ENCODE peak calls at places on chromosomes 3 and 15, in five cellular contexts. One of them, this sample, is unnamed.

GRCh38 chr15:49242820-49243219 is 72.8 kb downstream of the GALK2 start:
- DNase-seq in CD4-positive, alpha-beta T cell: no peak
- DNase-seq in AG09309: peak
- DNase-seq in OCI-LY7: no peak
- DNase-seq in GM12864: no peak
- DNase-seq in this sample: no peak

GRCh38 chr3:16516695-16517481 is 3.4 kb upstream of the RFTN1 start:
- DNase-seq in CD4-positive, alpha-beta T cell: no peak
- DNase-seq in AG09309: no peak
- DNase-seq in OCI-LY7: no peak
- DNase-seq in GM12864: no peak
- DNase-seq in this sample: peak

GRCh38 chr3:147361671-147362420 is 44.5 kb downstream of the ZIC4 start:
- DNase-seq in CD4-positive, alpha-beta T cell: no peak
- DNase-seq in AG09309: no peak
- DNase-seq in OCI-LY7: peak
- DNase-seq in GM12864: peak
- DNase-seq in this sample: peak

GRCh38 chr3:197256836-197257444 is 41.5 kb downstream of the DLG1 start:
- DNase-seq in CD4-positive, alpha-beta T cell: no peak
- DNase-seq in AG09309: peak
- DNase-seq in OCI-LY7: peak
- DNase-seq in GM12864: peak
- DNase-seq in this sample: peak

GRCh38 chr3:46383211-46383945 is 12.6 kb downstream of the CCR5 start:
- DNase-seq in CD4-positive, alpha-beta T cell: no peak
- DNase-seq in AG09309: no peak
- DNase-seq in OCI-LY7: peak
- DNase-seq in GM12864: no peak
- DNase-seq in this sample: no peak

GRCh38 chr3:112496368-112497067 is 2.8 kb downstream of the BTLA start:
- DNase-seq in CD4-positive, alpha-beta T cell: no peak
- DNase-seq in AG09309: no peak
- DNase-seq in OCI-LY7: no peak
- DNase-seq in GM12864: no peak
- DNase-seq in this sample: no peak

GRCh38 chr3:37526511-37526910 is 335.2 kb upstream of the CTDSPL start:
- DNase-seq in CD4-positive, alpha-beta T cell: no peak
- DNase-seq in AG09309: peak
- DNase-seq in OCI-LY7: no peak
- DNase-seq in GM12864: no peak
- DNase-seq in this sample: no peak

GRCh38 chr3:161310649-161311423 is 60.5 kb downstream of the SPTSSB start:
- DNase-seq in CD4-positive, alpha-beta T cell: no peak
- DNase-seq in AG09309: no peak
- DNase-seq in OCI-LY7: peak
- DNase-seq in GM12864: peak
- DNase-seq in this sample: peak

GRCh38 chr3:148477375-148477774 is 220.3 kb upstream of the AGTR1 start:
- DNase-seq in CD4-positive, alpha-beta T cell: no peak
- DNase-seq in AG09309: no peak
- DNase-seq in OCI-LY7: no peak
- DNase-seq in GM12864: no peak
- DNase-seq in this sample: no peak

GRCh38 chr3:30292192-30292893 is 314.1 kb upstream of the TGFBR2 start:
- DNase-seq in CD4-positive, alpha-beta T cell: no peak
- DNase-seq in AG09309: peak
- DNase-seq in OCI-LY7: no peak
- DNase-seq in GM12864: no peak
- DNase-seq in this sample: no peak

GRCh38 chr3:58720526-58720925 is 54.0 kb upstream of the FAM3D start:
- DNase-seq in CD4-positive, alpha-beta T cell: no peak
- DNase-seq in AG09309: no peak
- DNase-seq in OCI-LY7: no peak
- DNase-seq in GM12864: no peak
- DNase-seq in this sample: no peak

GRCh38 chr3:98812851-98813374 is 49.8 kb downstream of the ST3GAL6 start:
- DNase-seq in CD4-positive, alpha-beta T cell: no peak
- DNase-seq in AG09309: no peak
- DNase-seq in OCI-LY7: peak
- DNase-seq in GM12864: no peak
- DNase-seq in this sample: peak

GRCh38 chr15:69893863-69894262 is 203.9 kb downstream of the TLE3 start:
- DNase-seq in CD4-positive, alpha-beta T cell: no peak
- DNase-seq in AG09309: peak
- DNase-seq in OCI-LY7: no peak
- DNase-seq in GM12864: no peak
- DNase-seq in this sample: no peak

GRCh38 chr3:196792771-196793170 is 53.1 kb downstream of the PAK2 start:
- DNase-seq in CD4-positive, alpha-beta T cell: no peak
- DNase-seq in AG09309: no peak
- DNase-seq in OCI-LY7: no peak
- DNase-seq in GM12864: no peak
- DNase-seq in this sample: no peak

GRCh38 chr3:157127831-157128767 is 31.8 kb downstream of the CCNL1 start:
- DNase-seq in CD4-positive, alpha-beta T cell: peak
- DNase-seq in AG09309: peak
- DNase-seq in OCI-LY7: no peak
- DNase-seq in GM12864: no peak
- DNase-seq in this sample: peak

GRCh38 chr15:70488002-70488605 is 275.3 kb downstream of the UACA start:
- DNase-seq in CD4-positive, alpha-beta T cell: peak
- DNase-seq in AG09309: no peak
- DNase-seq in OCI-LY7: peak
- DNase-seq in GM12864: no peak
- DNase-seq in this sample: peak

GRCh38 chr3:141407817-141408216 is 39.5 kb downstream of the ZBTB38 start:
- DNase-seq in CD4-positive, alpha-beta T cell: no peak
- DNase-seq in AG09309: no peak
- DNase-seq in OCI-LY7: no peak
- DNase-seq in GM12864: no peak
- DNase-seq in this sample: no peak

GRCh38 chr3:127768346-127769008 is 53.8 kb downstream of the MGLL start:
- DNase-seq in CD4-positive, alpha-beta T cell: no peak
- DNase-seq in AG09309: peak
- DNase-seq in OCI-LY7: no peak
- DNase-seq in GM12864: no peak
- DNase-seq in this sample: no peak
- TF ChIP-seq CTCF in CD4-positive, alpha-beta T cell: no peak
- TF ChIP-seq CTCF in AG09309: no peak
- TF ChIP-seq CTCF in OCI-LY7: no peak
- TF ChIP-seq CTCF in GM12864: no peak
- TF ChIP-seq CTCF in this sample: no peak

GRCh38 chr3:33314993-33315392 is 37.8 kb downstream of the FBXL2 start:
- DNase-seq in CD4-positive, alpha-beta T cell: no peak
- DNase-seq in AG09309: no peak
- DNase-seq in OCI-LY7: no peak
- DNase-seq in GM12864: no peak
- DNase-seq in this sample: no peak

GRCh38 chr3:33315826-33316225 is 38.6 kb downstream of the FBXL2 start:
- DNase-seq in CD4-positive, alpha-beta T cell: no peak
- DNase-seq in AG09309: peak
- DNase-seq in OCI-LY7: no peak
- DNase-seq in GM12864: no peak
- DNase-seq in this sample: no peak

GRCh38 chr3:33317963-33318708 is 40.9 kb downstream of the FBXL2 start:
- DNase-seq in CD4-positive, alpha-beta T cell: no peak
- DNase-seq in AG09309: no peak
- DNase-seq in OCI-LY7: no peak
- DNase-seq in GM12864: no peak
- DNase-seq in this sample: no peak

GRCh38 chr3:33313331-33313730 is 36.1 kb downstream of the FBXL2 start:
- DNase-seq in CD4-positive, alpha-beta T cell: no peak
- DNase-seq in AG09309: no peak
- DNase-seq in OCI-LY7: no peak
- DNase-seq in GM12864: no peak
- DNase-seq in this sample: no peak

DNA sequence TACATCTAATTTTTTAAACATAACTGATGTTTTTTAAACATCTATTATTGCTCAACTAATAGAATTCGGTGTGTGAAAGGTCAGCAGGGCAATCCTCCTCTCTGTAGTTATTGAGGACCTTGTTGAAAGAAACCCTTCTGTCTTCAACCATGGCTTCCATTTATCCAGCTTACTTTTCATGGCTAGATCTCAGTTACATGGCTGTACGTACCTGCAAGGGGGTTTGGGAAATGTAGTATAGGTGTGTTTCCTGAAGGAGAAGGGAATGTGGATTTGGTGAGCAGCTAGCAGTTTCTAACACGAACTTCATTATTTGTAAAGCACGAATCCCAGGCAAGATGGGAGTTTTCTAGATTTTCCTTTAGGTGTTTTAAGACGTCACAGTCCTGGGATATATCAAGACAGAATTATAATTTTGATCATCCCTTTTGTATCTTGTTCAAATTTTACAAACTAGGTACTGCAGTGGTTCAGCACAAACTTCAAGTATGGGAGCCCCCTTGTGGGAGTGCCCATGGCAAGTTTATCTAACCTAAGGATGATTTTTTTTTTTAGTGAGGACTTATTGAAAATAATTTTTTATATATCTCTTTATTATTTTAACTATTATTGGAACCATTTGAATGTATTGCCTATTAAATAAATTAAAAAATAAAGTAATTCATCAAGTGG is 41.6 kb downstream of the FBXL2 start:
- DNase-seq in CD4-positive, alpha-beta T cell: no peak
- DNase-seq in AG09309: no peak
- DNase-seq in OCI-LY7: peak
- DNase-seq in GM12864: no peak
- DNase-seq in this sample: no peak
- TF ChIP-seq CTCF in CD4-positive, alpha-beta T cell: no peak
- TF ChIP-seq CTCF in AG09309: peak
- TF ChIP-seq CTCF in OCI-LY7: peak
- TF ChIP-seq CTCF in GM12864: no peak
- TF ChIP-seq CTCF in this sample: no peak

GRCh38 chr15:98805434-98806274 is 157.3 kb downstream of the IGF1R start:
- DNase-seq in CD4-positive, alpha-beta T cell: no peak
- DNase-seq in AG09309: no peak
- DNase-seq in OCI-LY7: no peak
- DNase-seq in GM12864: no peak
- DNase-seq in this sample: no peak
- TF ChIP-seq CTCF in CD4-positive, alpha-beta T cell: no peak
- TF ChIP-seq CTCF in AG09309: no peak
- TF ChIP-seq CTCF in OCI-LY7: no peak
- TF ChIP-seq CTCF in GM12864: peak
- TF ChIP-seq CTCF in this sample: no peak

GRCh38 chr15:60374628-60375081 is 23.1 kb downstream of the ANXA2 start:
- DNase-seq in CD4-positive, alpha-beta T cell: no peak
- DNase-seq in AG09309: peak
- DNase-seq in OCI-LY7: no peak
- DNase-seq in GM12864: no peak
- DNase-seq in this sample: no peak
- TF ChIP-seq CTCF in CD4-positive, alpha-beta T cell: no peak
- TF ChIP-seq CTCF in AG09309: no peak
- TF ChIP-seq CTCF in OCI-LY7: no peak
- TF ChIP-seq CTCF in GM12864: no peak
- TF ChIP-seq CTCF in this sample: no peak

DNA sequence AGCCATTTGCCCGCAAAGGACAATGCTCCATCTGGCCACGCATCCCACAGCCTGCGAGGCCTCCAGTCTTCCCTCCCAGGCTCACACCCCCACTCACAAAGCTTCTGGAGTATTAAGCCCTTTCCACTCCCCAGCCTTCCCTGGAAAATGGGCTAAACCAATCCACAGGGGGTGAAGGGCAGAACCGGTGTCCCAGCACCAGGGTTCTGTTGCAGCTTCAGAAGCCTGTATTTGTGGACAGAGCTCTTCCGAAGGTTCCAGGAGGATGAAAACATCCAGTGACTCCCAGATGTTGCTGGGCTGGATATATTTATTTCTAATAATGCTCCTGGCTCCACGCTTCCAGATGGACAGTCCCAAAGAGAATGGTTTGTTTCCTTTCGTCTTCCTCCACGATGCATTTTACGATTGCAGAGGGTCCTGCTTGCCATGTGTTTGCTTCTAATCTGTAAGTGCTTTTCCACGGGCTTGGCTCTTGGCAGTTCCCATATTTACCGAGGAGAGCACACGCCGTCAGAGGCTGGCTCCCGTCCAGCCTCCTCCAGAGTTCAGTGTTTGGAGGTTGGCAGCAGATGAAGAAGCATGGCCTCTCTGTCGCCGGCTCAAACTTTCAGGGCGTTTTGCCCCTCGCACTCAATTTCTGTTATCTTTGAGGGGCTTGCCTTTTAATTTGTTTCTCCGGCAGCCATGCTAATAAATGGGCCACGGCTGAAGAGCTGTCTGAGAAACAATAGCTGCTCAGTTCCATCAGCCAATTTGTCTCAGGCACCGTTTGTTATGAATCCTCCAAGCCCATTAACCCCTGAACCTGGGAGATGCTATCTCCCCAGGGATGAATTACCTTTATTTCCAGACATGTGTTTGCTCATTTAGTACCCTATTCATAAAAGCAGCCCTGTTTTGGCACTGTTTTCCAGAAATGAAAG is 367.9 kb upstream of the PROK2 start:
- DNase-seq in CD4-positive, alpha-beta T cell: no peak
- DNase-seq in AG09309: no peak
- DNase-seq in OCI-LY7: no peak
- DNase-seq in GM12864: no peak
- DNase-seq in this sample: no peak
- TF ChIP-seq CTCF in CD4-positive, alpha-beta T cell: no peak
- TF ChIP-seq CTCF in AG09309: no peak
- TF ChIP-seq CTCF in OCI-LY7: no peak
- TF ChIP-seq CTCF in GM12864: no peak
- TF ChIP-seq CTCF in this sample: no peak

This sample was measured in GM13977.